ENCODE peak calls at places on chromosomes 12 and 14, in five cellular contexts. A, F, J, E and O are unnamed samples.

GRCh38 chr14:24943024-24943423 is 106.9 kb downstream of the STXBP6 start:
- DNase-seq in A (peak; percentile 83), F (no peak), J (peak; percentile 17), E (no peak), O (no peak)

GRCh38 chr12:93199831-93200236 is 177.9 kb upstream of the NUDT4 start:
- DNase-seq in A (no peak), F (no peak), J (no peak), E (no peak), O (no peak)

GRCh38 chr12:40212566-40212965 is 12.2 kb upstream of the LRRK2 start:
- DNase-seq in A (no peak), F (no peak), J (no peak), E (no peak), O (no peak)

GRCh38 chr12:31470462-31470861 is 120.5 kb downstream of the DENND5B start:
- DNase-seq in A (no peak), F (no peak), J (no peak), E (no peak), O (no peak)

GRCh38 chr14:30223385-30223785 is 295.7 kb upstream of the PRKD1 start:
- DNase-seq in A (peak; percentile 79), F (peak; percentile 95), J (peak; percentile 11), E (no peak), O (peak; percentile 97)

GRCh38 chr12:76763746-76764675 is at the start of gene ZDHHC17:
- DNase-seq in A (peak; percentile 91), F (peak; percentile 94), J (peak; percentile 94), E (peak; percentile 94), O (peak; percentile 95)

GRCh38 chr14:102786758-102787157 is 9.5 kb downstream of the TRAF3 start:
- DNase-seq in A (no peak), F (no peak), J (no peak), E (no peak), O (peak; percentile 36)

GRCh38 chr14:68644101-68644500 is 148.8 kb downstream of the ZFP36L1 start:
- DNase-seq in A (no peak), F (no peak), J (no peak), E (no peak), O (no peak)

GRCh38 chr12:54135621-54136027 is 53.2 kb downstream of the SMUG1 start:
- DNase-seq in A (no peak), F (no peak), J (no peak), E (no peak), O (no peak)

GRCh38 chr14:104063998-104064397 is 21.5 kb upstream of the ASPG start:
- DNase-seq in A (no peak), F (no peak), J (no peak), E (no peak), O (no peak)

GRCh38 chr14:94936411-94936892 is 166.5 kb upstream of the GSC start:
- DNase-seq in A (peak; percentile 86), F (peak; percentile 92), J (peak; percentile 49), E (no peak), O (no peak)

GRCh38 chr12:57605308-57606015 is 838 bp downstream of the DTX3 start:
- DNase-seq in A (no peak), F (no peak), J (peak; percentile 44), E (no peak), O (no peak)

GRCh38 chr14:104442611-104443390 is 136.8 kb upstream of the C14orf180 start:
- DNase-seq in A (peak; percentile 78), F (peak; percentile 24), J (no peak), E (no peak), O (no peak)

GRCh38 chr14:34053666-34054065 is 102.8 kb upstream of the EGLN3 start:
- DNase-seq in A (no peak), F (no peak), J (peak; percentile 33), E (no peak), O (peak; percentile 53)

GRCh38 chr14:69716483-69717187 is 50.3 kb upstream of the SRSF5 start:
- DNase-seq in A (no peak), F (no peak), J (peak; percentile 28), E (no peak), O (peak; percentile 87)

GRCh38 chr12:29242921-29243431 is 93.9 kb downstream of the FAR2 start:
- DNase-seq in A (no peak), F (no peak), J (no peak), E (no peak), O (peak; percentile 97)

GRCh38 chr12:47903927-47904646 is 707 bp downstream of the VDR start:
- DNase-seq in A (no peak), F (peak; percentile 80), J (peak; percentile 73), E (peak; percentile 37), O (peak; percentile 63)
- TF ChIP-seq POLR2A in A (no peak), F (no peak), J (peak; percentile 68), E (no peak), O (no peak)

GRCh38 chr12:52229836-52230343 is 3.2 kb upstream of the KRT7 start:
- DNase-seq in A (no peak), F (no peak), J (no peak), E (no peak), O (no peak)

GRCh38 chr12:52232233-52232915 is 669 bp upstream of the KRT7 start:
- DNase-seq in A (no peak), F (no peak), J (no peak), E (no peak), O (peak; percentile 10)

GRCh38 chr12:52231305-52232232 is 1.5 kb upstream of the KRT7 start:
- DNase-seq in A (no peak), F (no peak), J (peak; percentile 36), E (no peak), O (no peak)

GRCh38 chr12:52228931-52229330 is 4.1 kb upstream of the KRT7 start:
- DNase-seq in A (no peak), F (no peak), J (no peak), E (no peak), O (no peak)

GRCh38 chr12:52230364-52231281 is 2.4 kb upstream of the KRT7 start:
- DNase-seq in A (no peak), F (no peak), J (no peak), E (no peak), O (peak; percentile 84)
- H3K4me1 ChIP-seq in A (peaks cover 40% of the 10 kb centered on the region), F (peaks cover 7% of the 10 kb centered on the region), J (peaks cover 12% of the 10 kb centered on the region), E (no peaks in the 10 kb centered on the region), O (peaks cover 44% of the 10 kb centered on the region)

DNA sequence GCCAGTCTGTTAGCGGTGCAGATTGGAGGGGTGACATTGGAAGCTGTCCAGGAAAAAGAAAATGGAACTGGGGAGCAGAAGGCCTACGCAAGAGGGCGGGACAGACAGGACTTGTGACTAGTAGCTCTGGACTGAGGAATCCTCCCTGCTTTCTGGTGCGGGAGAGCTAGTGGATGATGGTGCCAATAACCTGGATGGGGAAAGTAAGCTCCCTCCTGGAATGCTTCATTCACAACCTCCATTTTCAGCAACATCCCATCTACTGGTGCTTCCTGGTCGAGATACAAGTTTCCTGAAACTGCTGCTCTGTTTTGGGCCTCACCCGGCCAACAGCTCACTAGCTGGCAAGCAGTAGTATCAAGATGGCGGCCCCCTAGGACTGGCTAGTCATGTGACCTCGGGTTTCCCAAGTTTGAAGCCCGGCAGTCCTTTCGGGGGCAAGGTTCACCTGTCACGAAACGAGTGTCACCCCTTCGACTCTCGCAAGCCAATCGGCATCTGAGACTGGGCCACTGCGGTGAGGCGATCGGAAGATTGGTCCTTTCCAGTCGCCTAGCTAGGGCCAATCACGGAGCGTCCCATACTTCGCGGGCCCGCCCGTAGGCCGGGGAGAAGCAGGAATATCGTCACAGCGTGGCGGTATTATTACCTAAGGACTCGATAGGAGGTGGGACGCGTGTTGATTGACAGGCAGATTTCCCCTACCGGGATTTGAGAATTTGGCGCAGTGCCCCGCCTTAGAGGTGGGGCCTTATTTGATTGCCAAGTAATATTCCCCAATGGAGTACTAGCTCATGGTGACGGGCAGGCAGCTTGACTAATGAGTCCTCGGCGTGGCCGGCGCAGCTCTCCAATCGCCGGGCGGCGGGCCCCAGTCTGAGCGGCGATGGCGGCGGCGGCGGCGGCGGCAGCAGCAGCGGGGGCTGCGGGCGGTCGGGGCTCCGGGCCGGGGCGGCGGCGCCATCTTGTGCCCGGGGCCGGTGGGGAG is at the start of gene PABPN1:
- DNase-seq in A (peak; percentile 99), F (peak; percentile 100), J (peak; percentile 100), E (peak; percentile 93), O (peak; percentile 100)
- TF ChIP-seq POLR2A in A (no peak), F (peak; percentile 63), J (peak; percentile 55), E (peak; percentile 88), O (peak; percentile 1)

GRCh38 chr12:124514145-124514995 is 53.0 kb downstream of the NCOR2 start:
- DNase-seq in A (no peak), F (no peak), J (no peak), E (no peak), O (no peak)

GRCh38 chr12:124513297-124513867 is 54.0 kb downstream of the NCOR2 start:
- DNase-seq in A (no peak), F (no peak), J (no peak), E (no peak), O (no peak)

GRCh38 chr12:124511259-124511985 is 56.0 kb downstream of the NCOR2 start:
- DNase-seq in A (no peak), F (no peak), J (no peak), E (no peak), O (no peak)

GRCh38 chr12:124510301-124510970 is 57.0 kb downstream of the NCOR2 start:
- DNase-seq in A (no peak), F (no peak), J (peak; percentile 45), E (no peak), O (no peak)

DNA sequence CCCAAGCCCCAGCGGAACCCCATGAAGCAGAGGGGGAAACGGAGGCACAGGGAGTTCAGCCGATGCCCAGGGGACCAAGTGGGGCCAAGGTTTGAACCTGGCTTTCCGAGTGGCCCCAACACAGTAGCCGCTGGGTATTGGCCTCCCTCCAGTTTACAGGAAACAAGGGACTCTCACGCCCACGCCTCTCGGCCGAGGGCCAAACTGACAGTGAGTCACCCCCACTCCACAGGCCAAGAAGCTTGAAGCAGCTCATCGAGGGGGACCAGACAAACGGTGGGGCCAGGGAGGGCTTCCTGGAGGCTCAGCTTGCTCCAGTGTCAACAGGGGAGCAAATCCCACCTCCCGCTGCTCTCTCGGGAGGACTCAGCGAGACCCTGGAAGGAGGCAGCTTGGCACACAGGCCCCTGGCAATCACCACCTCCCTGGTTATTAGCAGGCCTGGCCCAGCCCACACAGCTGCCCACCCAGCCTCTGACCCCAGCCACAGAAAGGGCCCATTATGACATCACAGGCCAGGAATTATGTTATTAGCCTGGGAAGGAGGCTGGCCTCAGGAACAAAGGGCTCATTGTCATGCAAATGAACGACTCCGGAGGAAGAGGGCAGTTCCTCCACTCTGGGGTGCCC is 54.6 kb downstream of the NCOR2 start:
- DNase-seq in A (peak; percentile 95), F (peak; percentile 96), J (peak; percentile 86), E (peak; percentile 81), O (peak; percentile 96)
- H3K4me1 ChIP-seq in A (peaks cover 92% of the 10 kb centered on the region), F (peaks cover 86% of the 10 kb centered on the region), J (peaks cover 59% of the 10 kb centered on the region), E (peaks cover 74% of the 10 kb centered on the region), O (peaks cover 50% of the 10 kb centered on the region)

DNA sequence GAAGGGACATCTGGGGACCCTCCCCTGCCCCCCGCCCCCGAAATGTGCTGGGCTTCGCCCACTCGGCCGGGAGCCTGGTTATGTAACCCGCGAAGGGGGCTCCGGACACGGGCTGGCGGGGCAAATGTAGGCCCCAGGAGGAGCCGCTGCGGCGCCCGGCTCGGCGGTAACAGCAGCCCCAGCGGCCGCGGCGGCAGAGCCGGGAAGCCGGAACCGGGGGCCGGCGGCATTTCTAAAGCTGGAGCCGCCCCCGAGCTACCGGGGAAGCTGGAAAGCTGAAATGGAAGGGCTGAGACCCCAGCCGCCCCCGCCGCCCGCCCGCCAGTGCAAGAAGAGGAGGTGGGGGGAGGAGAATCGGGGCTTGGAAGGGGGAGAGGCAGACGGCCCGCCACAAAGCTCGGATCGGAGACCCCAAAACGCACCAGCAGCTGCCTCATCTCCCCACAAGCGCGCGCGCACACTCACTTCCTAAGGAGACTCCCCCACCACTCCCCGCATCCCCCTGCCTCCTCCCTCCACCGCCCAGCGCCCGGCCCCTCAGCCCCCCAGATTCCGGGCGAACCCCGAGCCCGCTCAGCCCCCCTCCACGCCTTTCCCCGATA is 1.5 kb downstream of the KDM2B start:
- DNase-seq in A (peak; percentile 80), F (no peak), J (peak; percentile 54), E (peak; percentile 65), O (no peak)
- TF ChIP-seq POLR2A in A (no peak), F (no peak), J (no peak), E (no peak), O (no peak)